ENCODE peak calls at places on chromosomes 2 and 18, in nine cellular contexts. P is PC-3, G is PC-9, Z is H1, K is endothelial cell of umbilical vein, R is mammary epithelial cell, F is neural progenitor cell, C is fibroblast of lung, B is HepG2. S is an unnamed sample.

GRCh38 chr18:48917579-48918101 is 33.1 kb downstream of the SMAD7 start:
- DNase-seq in P (no peak), G (no peak), Z (no peak), K (no peak), R (no peak), F (no peak), C (no peak), B (no peak), S (no peak)

GRCh38 chr2:184835081-184835728 is 236.9 kb downstream of the ZNF804A start:
- DNase-seq in P (no peak), G (no peak), Z (no peak), K (no peak), R (no peak), F (no peak), C (peak), B (peak), S (no peak)

GRCh38 chr18:22999212-22999611 is 66.1 kb downstream of the RBBP8 start:
- DNase-seq in P (no peak), G (peak), Z (no peak), K (peak), R (no peak), F (peak), C (no peak), B (no peak), S (no peak)

GRCh38 chr2:36352024-36352398 is 3.6 kb upstream of the CRIM1 start:
- DNase-seq in P (peak), G (no peak), Z (no peak), K (peak), R (no peak), F (peak), C (peak), B (peak), S (no peak)

GRCh38 chr2:209817818-209818420 is 46.3 kb downstream of the UNC80 start:
- DNase-seq in P (no peak), G (no peak), Z (no peak), K (peak), R (no peak), F (peak), C (no peak), B (no peak), S (no peak)

GRCh38 chr2:128306081-128306930 is 12.4 kb downstream of the HS6ST1 start:
- DNase-seq in P (peak), G (peak), Z (no peak), K (no peak), R (peak), F (peak), C (peak), B (peak), S (no peak)

GRCh38 chr2:174965551-174965950 is 39.6 kb downstream of the CHN1 start:
- DNase-seq in P (no peak), G (no peak), Z (no peak), K (no peak), R (no peak), F (no peak), C (no peak), B (no peak), S (no peak)

GRCh38 chr18:23102498-23103260 is 32.6 kb upstream of the CABLES1 start:
- DNase-seq in P (no peak), G (peak), Z (no peak), K (no peak), R (no peak), F (no peak), C (no peak), B (no peak), S (no peak)

GRCh38 chr2:96112501-96113366 is 3.6 kb downstream of the ADRA2B start:
- DNase-seq in P (no peak), G (no peak), Z (no peak), K (no peak), R (no peak), F (no peak), C (no peak), B (no peak), S (no peak)

GRCh38 chr2:3476386-3477033 is 42.8 kb downstream of the ADI1 start:
- DNase-seq in P (no peak), G (no peak), Z (no peak), K (no peak), R (no peak), F (peak), C (peak), B (peak), S (no peak)

GRCh38 chr2:241279413-241279812 is 36.1 kb downstream of the HDLBP start:
- DNase-seq in P (no peak), G (no peak), Z (no peak), K (no peak), R (no peak), F (no peak), C (peak), B (peak), S (peak)

GRCh38 chr2:176111891-176112374 is 4.6 kb upstream of the HOXD10 start:
- DNase-seq in P (no peak), G (no peak), Z (no peak), K (no peak), R (no peak), F (no peak), C (no peak), B (no peak), S (no peak)

GRCh38 chr2:176110975-176111663 is 4.0 kb downstream of the HOXD11 start:
- DNase-seq in P (peak), G (peak), Z (peak), K (peak), R (no peak), F (peak), C (peak), B (peak), S (no peak)

GRCh38 chr2:176114120-176114929 is 2.3 kb upstream of the HOXD10 start:
- DNase-seq in P (peak), G (no peak), Z (peak), K (no peak), R (no peak), F (no peak), C (no peak), B (peak), S (no peak)

GRCh38 chr2:176114930-176115625 is 1.5 kb upstream of the HOXD10 start:
- DNase-seq in P (no peak), G (no peak), Z (no peak), K (no peak), R (no peak), F (no peak), C (no peak), B (no peak), S (no peak)

DNA sequence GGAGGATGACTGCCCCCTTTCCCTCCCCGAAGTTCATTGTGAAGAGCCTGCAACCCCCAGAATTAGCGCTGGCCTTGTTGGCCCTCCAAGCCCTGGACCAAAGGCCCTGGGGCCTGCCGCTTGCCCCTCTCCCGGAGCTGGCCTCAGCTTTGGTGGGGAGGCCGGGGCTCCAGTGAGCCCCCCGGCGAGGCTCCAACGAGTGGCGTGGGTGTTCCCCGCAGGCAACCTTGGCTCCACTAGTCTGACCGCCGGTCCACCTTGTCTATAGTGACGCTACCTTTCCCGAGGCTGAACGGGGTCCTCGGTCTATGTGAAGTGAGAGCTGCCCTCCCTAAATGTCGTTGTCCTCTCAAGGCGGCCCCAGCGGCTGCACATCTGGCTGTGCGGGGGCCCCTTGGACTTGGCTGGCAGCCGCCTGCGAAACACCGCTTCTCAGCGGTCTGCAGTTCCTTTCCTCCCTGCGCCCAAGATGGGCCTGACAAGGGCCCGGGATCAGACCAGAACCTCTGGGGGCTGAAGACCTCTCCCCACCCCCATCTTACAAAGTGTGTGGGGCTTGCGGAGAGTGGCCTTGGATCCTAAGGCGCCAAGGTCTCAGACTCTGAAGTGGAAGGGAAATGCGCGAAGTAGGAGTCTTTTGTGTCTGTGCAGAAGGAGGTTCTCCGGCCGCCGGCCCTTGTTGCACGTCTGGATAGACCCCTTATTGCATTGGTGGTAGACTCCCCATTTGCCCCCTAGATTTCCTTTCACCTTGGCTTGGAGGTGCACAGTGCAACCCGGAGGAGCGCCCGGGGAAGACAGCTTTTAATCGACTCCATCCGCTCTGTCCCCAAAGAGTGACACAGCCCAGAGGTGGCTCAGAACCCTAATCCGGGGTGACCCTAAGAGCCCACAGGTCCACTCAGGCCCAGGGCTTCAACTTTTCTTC is 3.9 kb upstream of the HOXD10 start:
- DNase-seq in P (no peak), G (no peak), Z (peak), K (no peak), R (no peak), F (no peak), C (no peak), B (no peak), S (no peak)
- TF ChIP-seq EZH2 in P (no peak), G (no peak), Z (peak), K (peak), R (peak), F (peak), C (peak), B (no peak), S (no peak)

DNA sequence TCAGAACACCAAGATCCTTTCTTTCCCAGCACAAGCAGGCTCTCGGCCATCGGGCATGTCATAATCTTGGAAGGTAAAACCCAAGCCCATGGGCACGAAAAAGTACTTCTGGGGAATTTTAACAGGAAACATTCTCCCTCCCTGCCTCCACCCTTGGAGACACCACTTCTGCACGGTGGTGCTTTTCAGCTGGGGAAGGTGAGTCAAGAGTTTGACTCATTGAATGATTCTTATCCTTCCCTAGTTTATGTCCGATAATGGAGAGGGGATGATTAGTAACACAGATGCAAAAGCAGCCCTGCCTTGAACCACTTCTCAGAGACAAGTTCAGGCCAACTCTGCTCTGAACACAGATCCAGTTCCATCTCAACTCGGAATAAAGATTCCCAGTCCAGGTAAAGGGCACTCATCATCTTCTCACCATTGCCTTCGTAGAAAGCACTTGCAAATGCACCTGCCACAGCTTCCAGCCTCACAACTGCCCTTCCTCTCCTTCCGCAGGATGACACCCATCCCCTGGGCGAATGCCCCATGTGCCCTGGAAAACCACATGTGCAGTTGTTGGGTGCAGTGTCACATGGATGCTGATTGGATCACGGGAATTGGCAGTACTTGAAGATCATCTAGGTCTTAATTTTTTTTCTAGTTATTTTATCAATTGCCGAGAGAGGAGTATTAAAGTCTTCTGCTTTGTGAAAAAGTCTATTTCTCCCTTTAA is 136.2 kb downstream of the PXDN start:
- DNase-seq in P (peak), G (no peak), Z (no peak), K (no peak), R (peak), F (no peak), C (no peak), B (no peak), S (no peak)
- TF ChIP-seq EZH2 in P (no peak), G (no peak), Z (no peak), K (no peak), R (no peak), F (no peak), C (no peak), B (no peak), S (no peak)

GRCh38 chr2:156322103-156322671 is 10.3 kb downstream of the NR4A2 start:
- DNase-seq in P (no peak), G (no peak), Z (no peak), K (no peak), R (no peak), F (no peak), C (no peak), B (no peak), S (no peak)
- TF ChIP-seq EZH2 in P (no peak), G (no peak), Z (peak), K (no peak), R (no peak), F (peak), C (peak), B (no peak), S (no peak)

GRCh38 chr2:218959141-218959731 is at the start of gene CDK5R2:
- DNase-seq in P (peak), G (peak), Z (peak), K (peak), R (peak), F (peak), C (peak), B (peak), S (peak)

GRCh38 chr2:218958276-218958675 is 1.2 kb upstream of the CDK5R2 start:
- DNase-seq in P (no peak), G (no peak), Z (no peak), K (no peak), R (no peak), F (no peak), C (no peak), B (no peak), S (no peak)

GRCh38 chr2:218960196-218961165 is 1.0 kb downstream of the CDK5R2 start:
- DNase-seq in P (no peak), G (no peak), Z (peak), K (no peak), R (no peak), F (peak), C (no peak), B (no peak), S (no peak)

GRCh38 chr2:218961229-218961628 is 1.8 kb downstream of the CDK5R2 start:
- DNase-seq in P (no peak), G (no peak), Z (no peak), K (no peak), R (no peak), F (no peak), C (no peak), B (no peak), S (no peak)

DNA sequence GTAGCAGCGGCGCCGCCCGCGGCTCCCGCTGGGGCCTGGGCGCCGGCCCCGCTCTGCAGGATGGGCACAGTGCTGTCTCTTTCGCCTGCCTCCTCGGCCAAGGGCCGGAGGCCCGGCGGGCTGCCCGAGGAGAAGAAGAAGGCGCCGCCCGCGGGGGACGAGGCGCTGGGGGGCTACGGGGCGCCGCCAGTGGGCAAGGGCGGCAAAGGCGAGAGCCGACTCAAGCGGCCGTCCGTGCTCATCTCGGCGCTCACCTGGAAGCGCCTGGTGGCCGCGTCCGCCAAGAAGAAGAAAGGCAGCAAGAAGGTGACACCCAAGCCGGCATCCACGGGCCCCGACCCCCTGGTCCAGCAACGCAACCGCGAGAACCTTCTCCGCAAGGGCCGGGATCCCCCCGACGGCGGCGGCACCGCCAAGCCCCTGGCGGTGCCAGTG is 312 bp downstream of the CDK5R2 start:
- DNase-seq in P (no peak), G (no peak), Z (no peak), K (no peak), R (no peak), F (no peak), C (no peak), B (no peak), S (no peak)
- TF ChIP-seq EZH2 in P (peak), G (no peak), Z (no peak), K (no peak), R (no peak), F (peak), C (no peak), B (no peak), S (no peak)

GRCh38 chr2:176071330-176072291 is 12.2 kb downstream of the EVX2 start:
- DNase-seq in P (no peak), G (no peak), Z (peak), K (no peak), R (no peak), F (no peak), C (no peak), B (no peak), S (no peak)
- TF ChIP-seq EZH2 in P (no peak), G (no peak), Z (peak), K (peak), R (peak), F (peak), C (peak), B (peak), S (no peak)

DNA sequence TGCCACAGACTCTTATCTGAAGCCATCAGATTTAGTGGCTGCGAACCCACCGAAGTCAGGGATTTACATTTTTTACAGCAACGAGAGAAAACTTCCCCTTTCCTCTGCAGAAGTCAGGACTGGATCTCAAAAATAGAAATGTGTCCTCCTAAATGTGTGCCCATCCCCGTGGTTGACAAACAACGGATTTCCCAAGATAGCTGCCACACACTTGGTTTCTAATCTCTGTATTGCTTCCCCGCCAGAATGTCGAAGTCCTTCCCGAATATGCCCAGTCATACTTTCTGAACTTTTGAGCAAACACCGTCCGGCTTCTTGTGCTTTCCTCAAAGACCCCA is 847 bp upstream of the ADAM23 start:
- DNase-seq in P (no peak), G (no peak), Z (no peak), K (no peak), R (no peak), F (no peak), C (no peak), B (no peak), S (no peak)
- TF ChIP-seq EZH2 in P (no peak), G (no peak), Z (no peak), K (no peak), R (peak), F (no peak), C (peak), B (peak), S (no peak)

S was measured in SK-N-MC.